ENCODE peak calls at places on chromosomes 5 and 9, in nine cellular contexts. N, D, E, W, S, H, J, Z and V are unnamed samples.

GRCh38 chr5:179679014-179679674 is 1.7 kb downstream of the CBY3 start:
- DNase-seq in Z (peak; percentile 66), J (no peak), S (no peak), D (peak; percentile 40), E (peak; percentile 67), W (peak; percentile 48), N (peak; percentile 64), H (peak; percentile 91), V (peak; percentile 79)

GRCh38 chr5:82285206-82285605 is 7.1 kb upstream of the RPS23 start:
- DNase-seq in Z (no peak), W (no peak), N (no peak), E (no peak), H (no peak), D (no peak), S (no peak), J (no peak), V (no peak)

GRCh38 chr9:116234091-116234490 is 80.5 kb downstream of the PAPPA start:
- DNase-seq in E (peak; percentile 99), S (no peak), J (peak; percentile 100), W (peak; percentile 97), Z (peak; percentile 2), D (peak; percentile 99), N (peak; percentile 87), H (peak; percentile 58), V (no peak)

GRCh38 chr5:173029499-173029921 is 26.6 kb upstream of the CREBRF start:
- DNase-seq in J (peak; percentile 28), H (no peak), W (no peak), N (no peak), Z (no peak), S (no peak), E (no peak), D (no peak), V (no peak)

GRCh38 chr5:16579142-16579541 is 37.7 kb downstream of the RETREG1 start:
- DNase-seq in J (no peak), N (no peak), H (no peak), S (no peak), D (no peak), W (no peak), Z (peak; percentile 41), E (no peak), V (no peak)

GRCh38 chr5:173331956-173332479 is 3.8 kb upstream of the STC2 start:
- DNase-seq in E (peak; percentile 90), W (peak; percentile 70), S (peak; percentile 77), D (peak; percentile 83), H (peak; percentile 93), N (peak; percentile 89), J (peak; percentile 82), Z (peak; percentile 91), V (peak; percentile 82)

GRCh38 chr5:149603210-149603609 is 21.9 kb downstream of the ARHGEF37 start:
- DNase-seq in E (no peak), D (no peak), H (no peak), N (no peak), Z (no peak), S (no peak), J (no peak), W (no peak), V (peak; percentile 56)

GRCh38 chr5:34439601-34440000 is 216.5 kb upstream of the RAI14 start:
- DNase-seq in D (no peak), S (no peak), N (no peak), H (no peak), E (no peak), Z (no peak), W (no peak), J (no peak), V (no peak)

GRCh38 chr9:122333169-122333808 is 37.5 kb upstream of the PTGS1 start:
- DNase-seq in N (no peak), Z (no peak), W (no peak), S (no peak), E (no peak), J (no peak), H (no peak), D (no peak), V (no peak)

GRCh38 chr9:129139233-129139992 is 28.2 kb downstream of the PTPA start:
- DNase-seq in H (peak; percentile 92), J (peak; percentile 89), D (peak; percentile 84), S (peak; percentile 71), W (peak; percentile 67), E (peak; percentile 88), N (peak; percentile 92), Z (peak; percentile 85), V (peak; percentile 92)

GRCh38 chr5:159166416-159166815 is 42.9 kb downstream of the RNF145 start:
- DNase-seq in J (no peak), Z (no peak), S (no peak), H (no peak), N (no peak), W (no peak), D (no peak), E (no peak), V (no peak)

GRCh38 chr9:132986586-132986985 is 8.1 kb downstream of the GFI1B start:
- DNase-seq in H (no peak), E (peak; percentile 58), W (no peak), Z (no peak), S (no peak), D (no peak), N (no peak), J (no peak), V (no peak)

GRCh38 chr5:95864456-95864855 is 41.9 kb upstream of the GLRX start:
- DNase-seq in H (no peak), J (peak; percentile 20), N (no peak), D (no peak), W (no peak), E (no peak), Z (no peak), S (no peak), V (no peak)

GRCh38 chr9:9718691-9719090 is 894.1 kb downstream of the PTPRD start:
- DNase-seq in S (no peak), W (no peak), E (no peak), N (no peak), J (no peak), Z (no peak), H (no peak), D (no peak), V (no peak)

GRCh38 chr5:624951-625230 is 12.8 kb downstream of the CEP72 start:
- DNase-seq in J (no peak), N (no peak), S (no peak), W (no peak), Z (no peak), D (no peak), H (no peak), E (no peak), V (no peak)

GRCh38 chr9:23850242-23851023 is 24.4 kb upstream of the ELAVL2 start:
- DNase-seq in S (no peak), H (peak; percentile 81), W (no peak), J (peak; percentile 6), E (peak; percentile 1), D (no peak), Z (peak; percentile 53), N (no peak), V (no peak)

GRCh38 chr9:119761737-119762136 is 392.5 kb upstream of the BRINP1 start:
- DNase-seq in S (no peak), E (no peak), H (no peak), Z (no peak), N (no peak), D (no peak), J (no peak), W (no peak), V (no peak)

GRCh38 chr5:93274291-93274690 is 306.7 kb downstream of the NR2F1-AS1 start:
- DNase-seq in H (no peak), E (peak; percentile 38), N (no peak), S (no peak), W (peak; percentile 80), Z (no peak), D (peak; percentile 73), J (peak; percentile 69), V (no peak)

DNA sequence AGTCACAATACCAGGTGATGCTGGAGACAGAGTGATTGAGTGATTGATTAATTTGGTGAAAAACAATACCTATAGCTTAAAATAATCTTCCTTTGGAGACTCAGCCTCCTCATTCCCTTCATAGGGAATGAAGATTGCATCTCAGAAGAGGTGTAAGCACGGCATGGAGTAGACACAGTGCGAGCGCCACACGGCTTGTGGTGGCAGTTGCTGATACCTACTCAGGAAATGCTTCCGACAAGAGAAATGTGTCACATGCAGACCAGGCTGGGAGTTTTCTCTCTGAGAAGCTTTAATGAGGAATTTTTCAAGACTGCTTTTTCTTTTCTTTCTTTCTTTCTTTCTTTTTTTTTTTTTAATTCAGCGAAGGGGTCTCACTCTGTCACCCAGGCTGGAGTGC is 211.8 kb upstream of the OTULINL start:
- DNase-seq in N (no peak), H (no peak), W (no peak), S (no peak), D (no peak), Z (no peak), J (no peak), E (no peak), V (no peak)
- H3K36me3 ChIP-seq in N (peaks cover 41% of the 10 kb centered on the region), H (peaks cover 86% of the 10 kb centered on the region), W (peaks cover 91% of the 10 kb centered on the region), S (peaks cover 40% of the 10 kb centered on the region), D (peaks cover 74% of the 10 kb centered on the region), Z (peaks cover 94% of the 10 kb centered on the region), J (peaks cover 100% of the 10 kb centered on the region), E (peaks cover 96% of the 10 kb centered on the region), V (peaks cover 22% of the 10 kb centered on the region)

GRCh38 chr5:108729306-108729645 is 18.4 kb upstream of the FER start:
- DNase-seq in W (no peak), J (no peak), S (no peak), D (no peak), N (peak; percentile 51), E (no peak), Z (no peak), H (no peak), V (no peak)
- H3K9ac ChIP-seq in W (no peak overlapping the region), J (peak overlapping the region; percentile 98), S (no peak overlapping the region), D (no peak overlapping the region), N (no peak overlapping the region), E (no peak overlapping the region), Z (no peak overlapping the region), H (no peak overlapping the region), V (no peak overlapping the region)

GRCh38 chr9:14350766-14351165 is 36.8 kb upstream of the NFIB start:
- DNase-seq in S (no peak), W (no peak), D (no peak), E (no peak), N (no peak), Z (peak; percentile 15), H (no peak), J (no peak), V (no peak)

GRCh38 chr9:14348241-14349140 is 34.5 kb upstream of the NFIB start:
- DNase-seq in W (no peak), E (peak; percentile 54), Z (peak; percentile 16), J (peak; percentile 46), N (peak; percentile 58), S (no peak), D (no peak), H (peak; percentile 74), V (no peak)

GRCh38 chr9:14349818-14350333 is 35.9 kb upstream of the NFIB start:
- DNase-seq in Z (no peak), N (no peak), H (no peak), E (no peak), D (no peak), W (no peak), S (no peak), J (peak; percentile 28), V (no peak)

GRCh38 chr9:14347408-14348224 is 33.7 kb upstream of the NFIB start:
- DNase-seq in W (no peak), H (peak; percentile 88), Z (peak; percentile 9), E (peak; percentile 49), N (peak; percentile 50), S (no peak), J (peak; percentile 49), D (no peak), V (peak; percentile 46)

GRCh38 chr9:14349141-14349817 is 35.3 kb upstream of the NFIB start:
- DNase-seq in Z (peak; percentile 11), E (no peak), W (no peak), N (peak; percentile 51), H (peak; percentile 57), S (no peak), D (no peak), J (peak; percentile 46), V (no peak)
- H3K4me1 ChIP-seq in Z (peaks cover 13% of the 10 kb centered on the region), E (peaks cover 8% of the 10 kb centered on the region), W (peaks cover 42% of the 10 kb centered on the region), N (no peaks in the 10 kb centered on the region), H (peaks cover 11% of the 10 kb centered on the region), S (no peaks in the 10 kb centered on the region), D (peaks cover 2% of the 10 kb centered on the region), J (peaks cover 35% of the 10 kb centered on the region), V (peaks cover 16% of the 10 kb centered on the region)

GRCh38 chr5:135392256-135392655 is 6.8 kb downstream of the MACROH2A1 start:
- DNase-seq in J (peak; percentile 82), W (peak; percentile 92), S (no peak), Z (no peak), N (peak; percentile 46), D (peak; percentile 88), E (peak; percentile 91), H (no peak), V (no peak)
- H3K36me3 ChIP-seq in J (peaks cover 29% of the 10 kb centered on the region), W (peaks cover 8% of the 10 kb centered on the region), S (peaks cover 25% of the 10 kb centered on the region), Z (peaks cover 13% of the 10 kb centered on the region), N (peaks cover 5% of the 10 kb centered on the region), D (peaks cover 13% of the 10 kb centered on the region), E (peaks cover 7% of the 10 kb centered on the region), H (peaks cover 62% of the 10 kb centered on the region), V (no peaks in the 10 kb centered on the region)